ENCODE peak calls at places on chromosomes 13 and 19, in eight cellular contexts. One of them, this sample, is unnamed.

GRCh38 chr13:23692816-23693215 is 122.6 kb downstream of the TNFRSF19 start:
- DNase-seq in fibroblast of mammary gland: no peak
- DNase-seq in OCI-LY7: no peak
- DNase-seq in prostate gland: no peak
- DNase-seq in psoas muscle: no peak
- DNase-seq in cardiac muscle cell: no peak
- DNase-seq in A549: no peak
- DNase-seq in AG04450: no peak
- DNase-seq in this sample: no peak

GRCh38 chr19:13573268-13573667 is 67.0 kb upstream of the CACNA1A start:
- DNase-seq in psoas muscle: no peak
- DNase-seq in AG04450: no peak
- DNase-seq in prostate gland: no peak
- DNase-seq in OCI-LY7: no peak
- DNase-seq in fibroblast of mammary gland: no peak
- DNase-seq in A549: no peak
- DNase-seq in cardiac muscle cell: no peak
- DNase-seq in this sample: no peak

GRCh38 chr19:33110201-33110910 is 21.6 kb upstream of the WDR88 start:
- DNase-seq in prostate gland: no peak
- DNase-seq in AG04450: peak; percentile 44
- DNase-seq in OCI-LY7: no peak
- DNase-seq in fibroblast of mammary gland: no peak
- DNase-seq in cardiac muscle cell: peak; percentile 52
- DNase-seq in psoas muscle: no peak
- DNase-seq in A549: peak; percentile 39
- DNase-seq in this sample: no peak

GRCh38 chr19:12937243-12938053 is 961 bp upstream of the CALR start:
- DNase-seq in OCI-LY7: peak; percentile 67
- DNase-seq in AG04450: no peak
- DNase-seq in prostate gland: no peak
- DNase-seq in cardiac muscle cell: no peak
- DNase-seq in fibroblast of mammary gland: peak; percentile 58
- DNase-seq in psoas muscle: no peak
- DNase-seq in A549: peak; percentile 68
- DNase-seq in this sample: peak; percentile 48

GRCh38 chr19:4140237-4140711 is 13.2 kb upstream of the CREB3L3 start:
- DNase-seq in AG04450: peak; percentile 44
- DNase-seq in fibroblast of mammary gland: peak; percentile 74
- DNase-seq in OCI-LY7: peak; percentile 85
- DNase-seq in A549: peak; percentile 89
- DNase-seq in psoas muscle: no peak
- DNase-seq in cardiac muscle cell: peak; percentile 74
- DNase-seq in prostate gland: peak; percentile 31
- DNase-seq in this sample: no peak

GRCh38 chr13:33140161-33140560 is 123.9 kb downstream of the KL start:
- DNase-seq in OCI-LY7: no peak
- DNase-seq in prostate gland: no peak
- DNase-seq in AG04450: no peak
- DNase-seq in cardiac muscle cell: no peak
- DNase-seq in A549: no peak
- DNase-seq in psoas muscle: no peak
- DNase-seq in fibroblast of mammary gland: no peak
- DNase-seq in this sample: no peak

GRCh38 chr19:46791944-46792343 is 3.5 kb upstream of the SLC1A5 start:
- DNase-seq in OCI-LY7: no peak
- DNase-seq in prostate gland: no peak
- DNase-seq in fibroblast of mammary gland: no peak
- DNase-seq in A549: no peak
- DNase-seq in cardiac muscle cell: no peak
- DNase-seq in psoas muscle: no peak
- DNase-seq in AG04450: no peak
- DNase-seq in this sample: no peak

GRCh38 chr13:83125791-83126190 is 756.5 kb downstream of the SLITRK1 start:
- DNase-seq in A549: no peak
- DNase-seq in fibroblast of mammary gland: no peak
- DNase-seq in OCI-LY7: no peak
- DNase-seq in psoas muscle: no peak
- DNase-seq in cardiac muscle cell: no peak
- DNase-seq in AG04450: no peak
- DNase-seq in prostate gland: no peak
- DNase-seq in this sample: no peak

GRCh38 chr19:40962460-40962961 is 28.6 kb upstream of the CYP2B6 start:
- DNase-seq in cardiac muscle cell: peak; percentile 52
- DNase-seq in A549: peak; percentile 82
- DNase-seq in OCI-LY7: no peak
- DNase-seq in fibroblast of mammary gland: no peak
- DNase-seq in AG04450: no peak
- DNase-seq in psoas muscle: no peak
- DNase-seq in prostate gland: no peak
- DNase-seq in this sample: no peak

GRCh38 chr19:57850553-57851017 is 926 bp downstream of the ZNF587 start:
- DNase-seq in A549: peak; percentile 41
- DNase-seq in OCI-LY7: peak; percentile 20
- DNase-seq in prostate gland: peak; percentile 30
- DNase-seq in cardiac muscle cell: peak; percentile 42
- DNase-seq in psoas muscle: no peak
- DNase-seq in AG04450: no peak
- DNase-seq in fibroblast of mammary gland: peak; percentile 67
- DNase-seq in this sample: peak; percentile 28

GRCh38 chr13:22040810-22041364 is 370.0 kb downstream of the FGF9 start:
- DNase-seq in OCI-LY7: no peak
- DNase-seq in A549: peak; percentile 78
- DNase-seq in AG04450: no peak
- DNase-seq in fibroblast of mammary gland: no peak
- DNase-seq in cardiac muscle cell: no peak
- DNase-seq in prostate gland: no peak
- DNase-seq in psoas muscle: no peak
- DNase-seq in this sample: no peak

GRCh38 chr13:23418776-23419683 is 14.5 kb downstream of the SACS start:
- DNase-seq in prostate gland: no peak
- DNase-seq in fibroblast of mammary gland: no peak
- DNase-seq in AG04450: no peak
- DNase-seq in psoas muscle: no peak
- DNase-seq in OCI-LY7: no peak
- DNase-seq in cardiac muscle cell: no peak
- DNase-seq in A549: no peak
- DNase-seq in this sample: no peak

GRCh38 chr19:49094505-49095482 is 9.5 kb downstream of the SNRNP70 start:
- DNase-seq in cardiac muscle cell: no peak
- DNase-seq in fibroblast of mammary gland: no peak
- DNase-seq in AG04450: no peak
- DNase-seq in prostate gland: no peak
- DNase-seq in A549: no peak
- DNase-seq in OCI-LY7: no peak
- DNase-seq in psoas muscle: peak; percentile 86
- DNase-seq in this sample: no peak

GRCh38 chr19:55486043-55486970 is 1.3 kb downstream of the NAT14 start:
- DNase-seq in AG04450: no peak
- DNase-seq in prostate gland: no peak
- DNase-seq in A549: no peak
- DNase-seq in cardiac muscle cell: no peak
- DNase-seq in psoas muscle: peak; percentile 65
- DNase-seq in fibroblast of mammary gland: peak; percentile 61
- DNase-seq in OCI-LY7: no peak
- DNase-seq in this sample: no peak

GRCh38 chr13:100063333-100063732 is 25.6 kb upstream of the PCCA start:
- DNase-seq in AG04450: peak; percentile 26
- DNase-seq in cardiac muscle cell: peak; percentile 80
- DNase-seq in prostate gland: no peak
- DNase-seq in fibroblast of mammary gland: peak; percentile 35
- DNase-seq in A549: no peak
- DNase-seq in psoas muscle: no peak
- DNase-seq in OCI-LY7: no peak
- DNase-seq in this sample: no peak

GRCh38 chr19:55319786-55320185 is 5.4 kb downstream of the TMEM150B start:
- DNase-seq in cardiac muscle cell: peak; percentile 79
- DNase-seq in A549: no peak
- DNase-seq in AG04450: no peak
- DNase-seq in OCI-LY7: peak; percentile 72
- DNase-seq in psoas muscle: peak; percentile 73
- DNase-seq in fibroblast of mammary gland: peak; percentile 27
- DNase-seq in prostate gland: no peak
- DNase-seq in this sample: no peak

GRCh38 chr19:11798391-11799296 is at the start of gene ZNF491:
- DNase-seq in A549: no peak
- DNase-seq in fibroblast of mammary gland: peak; percentile 83
- DNase-seq in OCI-LY7: peak; percentile 94
- DNase-seq in AG04450: peak; percentile 61
- DNase-seq in cardiac muscle cell: peak; percentile 89
- DNase-seq in psoas muscle: peak; percentile 94
- DNase-seq in prostate gland: peak; percentile 91
- DNase-seq in this sample: peak; percentile 87

GRCh38 chr13:97935071-97935470 is 18.4 kb upstream of the IPO5 start:
- DNase-seq in prostate gland: no peak
- DNase-seq in AG04450: no peak
- DNase-seq in fibroblast of mammary gland: no peak
- DNase-seq in psoas muscle: no peak
- DNase-seq in OCI-LY7: no peak
- DNase-seq in A549: no peak
- DNase-seq in cardiac muscle cell: peak; percentile 48
- DNase-seq in this sample: no peak
- TF ChIP-seq CTCF in prostate gland: no peak
- TF ChIP-seq CTCF in AG04450: no peak
- TF ChIP-seq CTCF in fibroblast of mammary gland: no peak
- TF ChIP-seq CTCF in psoas muscle: no peak
- TF ChIP-seq CTCF in OCI-LY7: no peak
- TF ChIP-seq CTCF in A549: no peak
- TF ChIP-seq CTCF in cardiac muscle cell: no peak
- TF ChIP-seq CTCF in this sample: no peak

DNA sequence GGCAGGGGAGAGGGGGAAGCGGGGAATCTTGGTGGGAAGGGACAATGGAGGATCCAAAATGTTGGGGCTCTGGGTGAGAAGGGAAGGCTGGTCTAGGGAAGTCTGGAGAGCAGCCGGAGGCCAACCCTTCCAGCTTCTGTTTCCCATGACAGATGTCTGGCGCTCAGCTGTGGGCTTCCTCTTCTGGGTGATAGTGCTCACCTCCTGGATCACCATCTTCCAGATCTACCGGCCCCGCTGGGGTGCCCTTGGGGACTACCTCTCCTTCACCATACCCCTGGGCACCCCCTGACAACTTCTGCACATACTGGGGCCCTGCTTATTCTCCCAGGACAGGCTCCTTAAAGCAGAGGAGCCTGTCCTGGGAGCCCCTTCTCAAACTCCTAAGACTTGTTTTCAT is 1.1 kb downstream of the PSENEN start:
- DNase-seq in fibroblast of mammary gland: no peak
- DNase-seq in prostate gland: no peak
- DNase-seq in A549: no peak
- DNase-seq in OCI-LY7: no peak
- DNase-seq in cardiac muscle cell: no peak
- DNase-seq in AG04450: no peak
- DNase-seq in psoas muscle: no peak
- DNase-seq in this sample: no peak
- H3K4me3 ChIP-seq in fibroblast of mammary gland: peak overlapping the region; percentile 73
- H3K4me3 ChIP-seq in prostate gland: no peak overlapping the region
- H3K4me3 ChIP-seq in A549: peak overlapping the region; percentile 79
- H3K4me3 ChIP-seq in OCI-LY7: peak overlapping the region; percentile 78
- H3K4me3 ChIP-seq in cardiac muscle cell: peak overlapping the region; percentile 76
- H3K4me3 ChIP-seq in AG04450: peak overlapping the region; percentile 85
- H3K4me3 ChIP-seq in psoas muscle: peak overlapping the region; percentile 89
- H3K4me3 ChIP-seq in this sample: peak overlapping the region; percentile 67

DNA sequence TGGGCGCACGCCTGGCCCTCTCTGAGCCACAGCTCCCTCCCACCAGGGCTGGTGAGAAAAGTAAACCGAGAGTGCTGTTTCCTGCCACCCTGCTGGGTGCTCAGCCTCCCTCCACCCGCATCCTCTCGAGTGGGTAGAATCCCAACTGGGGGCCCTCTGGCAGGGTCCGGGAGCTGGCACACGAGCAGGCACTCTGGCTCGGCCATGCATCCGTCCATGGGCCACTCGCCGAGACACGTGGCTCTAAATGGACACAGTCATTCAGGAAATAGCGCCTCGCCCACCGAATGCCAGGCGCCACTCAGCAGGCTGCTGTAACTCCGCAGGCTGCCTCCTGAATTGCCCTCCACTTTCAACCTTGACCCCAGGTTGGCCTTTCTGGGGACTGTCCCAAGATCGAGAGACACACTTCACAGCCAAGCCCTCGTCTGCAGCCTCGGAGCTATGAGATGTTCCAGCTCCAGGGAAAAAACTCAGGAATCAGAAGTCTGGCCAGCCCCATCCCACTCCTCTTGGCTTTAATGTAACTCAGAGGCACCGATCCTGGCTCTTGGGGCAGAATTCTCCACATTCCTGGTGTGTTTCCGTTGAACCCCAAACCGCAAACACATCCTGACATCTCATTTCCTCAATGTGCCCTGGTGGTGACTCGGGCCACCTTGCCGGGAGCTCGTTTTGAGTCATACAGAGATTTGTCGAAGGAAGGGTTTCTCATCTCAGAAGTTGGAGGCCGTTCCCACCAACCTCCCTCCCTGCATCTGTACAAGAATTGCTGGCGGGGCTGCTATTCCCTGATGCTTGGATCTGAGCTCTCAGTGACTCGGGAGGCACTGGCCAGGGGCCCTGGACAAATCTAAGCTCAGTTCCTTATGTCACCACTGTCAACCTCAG is 14.1 kb downstream of the KLF2 start:
- DNase-seq in OCI-LY7: peak; percentile 30
- DNase-seq in A549: peak; percentile 72
- DNase-seq in prostate gland: no peak
- DNase-seq in AG04450: peak; percentile 69
- DNase-seq in fibroblast of mammary gland: peak; percentile 90
- DNase-seq in psoas muscle: no peak
- DNase-seq in cardiac muscle cell: peak; percentile 91
- DNase-seq in this sample: peak; percentile 77
- TF ChIP-seq CTCF in OCI-LY7: no peak
- TF ChIP-seq CTCF in A549: no peak
- TF ChIP-seq CTCF in prostate gland: no peak
- TF ChIP-seq CTCF in AG04450: peak; percentile 21
- TF ChIP-seq CTCF in fibroblast of mammary gland: peak; percentile 10
- TF ChIP-seq CTCF in psoas muscle: no peak
- TF ChIP-seq CTCF in cardiac muscle cell: no peak
- TF ChIP-seq CTCF in this sample: no peak

GRCh38 chr19:8323781-8324185 is 2.5 kb downstream of the RPS28 start:
- DNase-seq in cardiac muscle cell: no peak
- DNase-seq in psoas muscle: peak; percentile 15
- DNase-seq in prostate gland: no peak
- DNase-seq in AG04450: no peak
- DNase-seq in fibroblast of mammary gland: no peak
- DNase-seq in OCI-LY7: peak; percentile 17
- DNase-seq in A549: no peak
- DNase-seq in this sample: no peak

GRCh38 chr19:8322638-8322997 is 1.3 kb downstream of the RPS28 start:
- DNase-seq in psoas muscle: no peak
- DNase-seq in fibroblast of mammary gland: no peak
- DNase-seq in prostate gland: no peak
- DNase-seq in AG04450: no peak
- DNase-seq in cardiac muscle cell: no peak
- DNase-seq in OCI-LY7: no peak
- DNase-seq in A549: no peak
- DNase-seq in this sample: no peak

GRCh38 chr19:8321760-8322637 is 703 bp downstream of the RPS28 start:
- DNase-seq in OCI-LY7: peak; percentile 22
- DNase-seq in fibroblast of mammary gland: no peak
- DNase-seq in psoas muscle: no peak
- DNase-seq in A549: no peak
- DNase-seq in prostate gland: no peak
- DNase-seq in cardiac muscle cell: no peak
- DNase-seq in AG04450: no peak
- DNase-seq in this sample: no peak

GRCh38 chr19:8324186-8325050 is 3.1 kb downstream of the RPS28 start:
- DNase-seq in A549: no peak
- DNase-seq in prostate gland: no peak
- DNase-seq in AG04450: no peak
- DNase-seq in fibroblast of mammary gland: no peak
- DNase-seq in OCI-LY7: peak; percentile 16
- DNase-seq in cardiac muscle cell: no peak
- DNase-seq in psoas muscle: peak; percentile 56
- DNase-seq in this sample: no peak

GRCh38 chr19:8325454-8325853 is 4.2 kb downstream of the RPS28 start:
- DNase-seq in psoas muscle: peak; percentile 11
- DNase-seq in fibroblast of mammary gland: no peak
- DNase-seq in prostate gland: no peak
- DNase-seq in A549: no peak
- DNase-seq in cardiac muscle cell: no peak
- DNase-seq in AG04450: no peak
- DNase-seq in OCI-LY7: no peak
- DNase-seq in this sample: no peak
- H3K4me3 ChIP-seq in psoas muscle: no peak overlapping the region
- H3K4me3 ChIP-seq in fibroblast of mammary gland: no peak overlapping the region
- H3K4me3 ChIP-seq in prostate gland: no peak overlapping the region
- H3K4me3 ChIP-seq in A549: no peak overlapping the region
- H3K4me3 ChIP-seq in cardiac muscle cell: no peak overlapping the region
- H3K4me3 ChIP-seq in AG04450: no peak overlapping the region
- H3K4me3 ChIP-seq in OCI-LY7: no peak overlapping the region
- H3K4me3 ChIP-seq in this sample: no peak overlapping the region